ENCODE peak calls at places on chromosomes 4 and X, in nine cellular contexts. One of them, this sample, is unnamed.

GRCh38 chr4:13559414-13559813 is 15.1 kb upstream of the NKX3-2 start:
- DNase-seq in mucosa of descending colon: no peak
- DNase-seq in astrocyte of the cerebellum: peak; percentile 39
- DNase-seq in Ammon's horn: no peak
- DNase-seq in stimulated activated CD4-positive, alpha-beta T cell treated with anti-CD3 and anti-CD28 coated beads, Interleukin-1b, Interleukin-23, amount 100 ng/mL, for 24 hours: no peak
- DNase-seq in activated CD8-positive, alpha-beta memory T cell treated with anti-CD3 and anti-CD28 coated beads, Interleukin-2, amount 50 U/mL, for 4 hours: no peak
- DNase-seq in posterior cingulate gyrus: no peak
- DNase-seq in COR-L47: no peak
- DNase-seq in brain microvascular endothelial cell: peak; percentile 73
- DNase-seq in this sample: peak; percentile 92

GRCh38 chr4:38049545-38050170 is 89.5 kb downstream of the PTTG2 start:
- DNase-seq in mucosa of descending colon: no peak
- DNase-seq in astrocyte of the cerebellum: no peak
- DNase-seq in Ammon's horn: no peak
- DNase-seq in stimulated activated CD4-positive, alpha-beta T cell treated with anti-CD3 and anti-CD28 coated beads, Interleukin-1b, Interleukin-23, amount 100 ng/mL, for 24 hours: no peak
- DNase-seq in activated CD8-positive, alpha-beta memory T cell treated with anti-CD3 and anti-CD28 coated beads, Interleukin-2, amount 50 U/mL, for 4 hours: no peak
- DNase-seq in posterior cingulate gyrus: no peak
- DNase-seq in COR-L47: no peak
- DNase-seq in brain microvascular endothelial cell: no peak
- DNase-seq in this sample: no peak

GRCh38 chrX:39969099-39969825 is 128.5 kb downstream of the BCOR start:
- DNase-seq in mucosa of descending colon: no peak
- DNase-seq in astrocyte of the cerebellum: no peak
- DNase-seq in Ammon's horn: no peak
- DNase-seq in stimulated activated CD4-positive, alpha-beta T cell treated with anti-CD3 and anti-CD28 coated beads, Interleukin-1b, Interleukin-23, amount 100 ng/mL, for 24 hours: no peak
- DNase-seq in activated CD8-positive, alpha-beta memory T cell treated with anti-CD3 and anti-CD28 coated beads, Interleukin-2, amount 50 U/mL, for 4 hours: peak; percentile 21
- DNase-seq in posterior cingulate gyrus: no peak
- DNase-seq in COR-L47: peak; percentile 63
- DNase-seq in brain microvascular endothelial cell: no peak
- DNase-seq in this sample: no peak

GRCh38 chr4:151955721-151956340 is 195.0 kb upstream of the GATB start:
- DNase-seq in mucosa of descending colon: no peak
- DNase-seq in astrocyte of the cerebellum: no peak
- DNase-seq in Ammon's horn: no peak
- DNase-seq in stimulated activated CD4-positive, alpha-beta T cell treated with anti-CD3 and anti-CD28 coated beads, Interleukin-1b, Interleukin-23, amount 100 ng/mL, for 24 hours: no peak
- DNase-seq in activated CD8-positive, alpha-beta memory T cell treated with anti-CD3 and anti-CD28 coated beads, Interleukin-2, amount 50 U/mL, for 4 hours: no peak
- DNase-seq in posterior cingulate gyrus: no peak
- DNase-seq in COR-L47: no peak
- DNase-seq in brain microvascular endothelial cell: peak; percentile 30
- DNase-seq in this sample: peak; percentile 45

GRCh38 chr4:96227515-96227914 is 387.6 kb downstream of the PDHA2 start:
- DNase-seq in mucosa of descending colon: no peak
- DNase-seq in astrocyte of the cerebellum: no peak
- DNase-seq in Ammon's horn: no peak
- DNase-seq in stimulated activated CD4-positive, alpha-beta T cell treated with anti-CD3 and anti-CD28 coated beads, Interleukin-1b, Interleukin-23, amount 100 ng/mL, for 24 hours: no peak
- DNase-seq in activated CD8-positive, alpha-beta memory T cell treated with anti-CD3 and anti-CD28 coated beads, Interleukin-2, amount 50 U/mL, for 4 hours: no peak
- DNase-seq in posterior cingulate gyrus: no peak
- DNase-seq in COR-L47: no peak
- DNase-seq in brain microvascular endothelial cell: no peak
- DNase-seq in this sample: no peak

GRCh38 chrX:86348669-86349068 is 200.4 kb downstream of the DACH2 start:
- DNase-seq in mucosa of descending colon: no peak
- DNase-seq in astrocyte of the cerebellum: no peak
- DNase-seq in Ammon's horn: no peak
- DNase-seq in stimulated activated CD4-positive, alpha-beta T cell treated with anti-CD3 and anti-CD28 coated beads, Interleukin-1b, Interleukin-23, amount 100 ng/mL, for 24 hours: no peak
- DNase-seq in activated CD8-positive, alpha-beta memory T cell treated with anti-CD3 and anti-CD28 coated beads, Interleukin-2, amount 50 U/mL, for 4 hours: no peak
- DNase-seq in posterior cingulate gyrus: no peak
- DNase-seq in COR-L47: no peak
- DNase-seq in brain microvascular endothelial cell: no peak
- DNase-seq in this sample: no peak

GRCh38 chr4:25861422-25861926 is 1.3 kb downstream of the SEL1L3 start:
- DNase-seq in mucosa of descending colon: no peak
- DNase-seq in astrocyte of the cerebellum: no peak
- DNase-seq in Ammon's horn: no peak
- DNase-seq in stimulated activated CD4-positive, alpha-beta T cell treated with anti-CD3 and anti-CD28 coated beads, Interleukin-1b, Interleukin-23, amount 100 ng/mL, for 24 hours: no peak
- DNase-seq in activated CD8-positive, alpha-beta memory T cell treated with anti-CD3 and anti-CD28 coated beads, Interleukin-2, amount 50 U/mL, for 4 hours: no peak
- DNase-seq in posterior cingulate gyrus: no peak
- DNase-seq in COR-L47: no peak
- DNase-seq in brain microvascular endothelial cell: no peak
- DNase-seq in this sample: no peak

GRCh38 chr4:152936446-152937279 is 540 bp downstream of the FHDC1 start:
- DNase-seq in mucosa of descending colon: peak; percentile 77
- DNase-seq in astrocyte of the cerebellum: no peak
- DNase-seq in Ammon's horn: no peak
- DNase-seq in stimulated activated CD4-positive, alpha-beta T cell treated with anti-CD3 and anti-CD28 coated beads, Interleukin-1b, Interleukin-23, amount 100 ng/mL, for 24 hours: no peak
- DNase-seq in activated CD8-positive, alpha-beta memory T cell treated with anti-CD3 and anti-CD28 coated beads, Interleukin-2, amount 50 U/mL, for 4 hours: no peak
- DNase-seq in posterior cingulate gyrus: peak; percentile 13
- DNase-seq in COR-L47: no peak
- DNase-seq in brain microvascular endothelial cell: no peak
- DNase-seq in this sample: peak; percentile 10

GRCh38 chr4:83757121-83757621 is 221.3 kb downstream of the GPAT3 start:
- DNase-seq in mucosa of descending colon: no peak
- DNase-seq in astrocyte of the cerebellum: no peak
- DNase-seq in Ammon's horn: no peak
- DNase-seq in stimulated activated CD4-positive, alpha-beta T cell treated with anti-CD3 and anti-CD28 coated beads, Interleukin-1b, Interleukin-23, amount 100 ng/mL, for 24 hours: no peak
- DNase-seq in activated CD8-positive, alpha-beta memory T cell treated with anti-CD3 and anti-CD28 coated beads, Interleukin-2, amount 50 U/mL, for 4 hours: no peak
- DNase-seq in posterior cingulate gyrus: no peak
- DNase-seq in COR-L47: no peak
- DNase-seq in brain microvascular endothelial cell: peak; percentile 21
- DNase-seq in this sample: peak; percentile 24

GRCh38 chr4:6308890-6309643 is 39.4 kb downstream of the WFS1 start:
- DNase-seq in mucosa of descending colon: peak; percentile 42
- DNase-seq in astrocyte of the cerebellum: no peak
- DNase-seq in Ammon's horn: no peak
- DNase-seq in stimulated activated CD4-positive, alpha-beta T cell treated with anti-CD3 and anti-CD28 coated beads, Interleukin-1b, Interleukin-23, amount 100 ng/mL, for 24 hours: no peak
- DNase-seq in activated CD8-positive, alpha-beta memory T cell treated with anti-CD3 and anti-CD28 coated beads, Interleukin-2, amount 50 U/mL, for 4 hours: peak; percentile 52
- DNase-seq in posterior cingulate gyrus: no peak
- DNase-seq in COR-L47: peak; percentile 48
- DNase-seq in brain microvascular endothelial cell: no peak
- DNase-seq in this sample: no peak

GRCh38 chrX:53320543-53321215 is 39.3 kb upstream of the IQSEC2 start:
- DNase-seq in mucosa of descending colon: peak; percentile 27
- DNase-seq in astrocyte of the cerebellum: no peak
- DNase-seq in Ammon's horn: no peak
- DNase-seq in stimulated activated CD4-positive, alpha-beta T cell treated with anti-CD3 and anti-CD28 coated beads, Interleukin-1b, Interleukin-23, amount 100 ng/mL, for 24 hours: no peak
- DNase-seq in activated CD8-positive, alpha-beta memory T cell treated with anti-CD3 and anti-CD28 coated beads, Interleukin-2, amount 50 U/mL, for 4 hours: peak; percentile 22
- DNase-seq in posterior cingulate gyrus: no peak
- DNase-seq in COR-L47: no peak
- DNase-seq in brain microvascular endothelial cell: no peak
- DNase-seq in this sample: no peak

GRCh38 chr4:45284400-45285085 is 558.2 kb upstream of the GNPDA2 start:
- DNase-seq in mucosa of descending colon: no peak
- DNase-seq in astrocyte of the cerebellum: no peak
- DNase-seq in Ammon's horn: no peak
- DNase-seq in stimulated activated CD4-positive, alpha-beta T cell treated with anti-CD3 and anti-CD28 coated beads, Interleukin-1b, Interleukin-23, amount 100 ng/mL, for 24 hours: no peak
- DNase-seq in activated CD8-positive, alpha-beta memory T cell treated with anti-CD3 and anti-CD28 coated beads, Interleukin-2, amount 50 U/mL, for 4 hours: no peak
- DNase-seq in posterior cingulate gyrus: no peak
- DNase-seq in COR-L47: no peak
- DNase-seq in brain microvascular endothelial cell: no peak
- DNase-seq in this sample: no peak

GRCh38 chr4:170420255-170420693 is 330.5 kb upstream of the AADAT start:
- DNase-seq in mucosa of descending colon: no peak
- DNase-seq in astrocyte of the cerebellum: peak; percentile 15
- DNase-seq in Ammon's horn: no peak
- DNase-seq in stimulated activated CD4-positive, alpha-beta T cell treated with anti-CD3 and anti-CD28 coated beads, Interleukin-1b, Interleukin-23, amount 100 ng/mL, for 24 hours: no peak
- DNase-seq in activated CD8-positive, alpha-beta memory T cell treated with anti-CD3 and anti-CD28 coated beads, Interleukin-2, amount 50 U/mL, for 4 hours: no peak
- DNase-seq in posterior cingulate gyrus: no peak
- DNase-seq in COR-L47: peak; percentile 45
- DNase-seq in brain microvascular endothelial cell: no peak
- DNase-seq in this sample: no peak